ENCODE peak calls at places on chromosome 2, in seven cellular contexts. L is A673; V is NCI-H345; M is head of caudate nucleus; O is NCI-H524; B is caudate nucleus; P is activated naive CD4-positive, alpha-beta T cell treated with anti-CD3 and anti-CD28 coated beads, Interleukin-2, amount 50 U/mL, for 16 hours. A is an unnamed sample.
A peak's percentile ranks its signal among the peaks of the same experiment; 100 is the strongest.

GRCh38 chr2:78035804-78036203 is 513.6 kb upstream of the LRRTM4 start:
- DNase-seq in L (no peak), V (no peak), M (no peak), O (no peak), B (no peak), P (no peak), A (peak; percentile 4)

GRCh38 chr2:64327129-64327509 is 126.8 kb upstream of the LGALSL start:
- DNase-seq in L (no peak), V (peak; percentile 21), M (no peak), O (no peak), B (no peak), P (no peak), A (no peak)

GRCh38 chr2:57549642-57550102 is 496.9 kb upstream of the VRK2 start:
- DNase-seq in L (peak; percentile 64), V (no peak), M (no peak), O (peak; percentile 47), B (no peak), P (no peak), A (no peak)

GRCh38 chr2:144812288-144812687 is 292.4 kb upstream of the ZEB2 start:
- DNase-seq in L (no peak), V (no peak), M (no peak), O (no peak), B (no peak), P (no peak), A (no peak)

GRCh38 chr2:231300020-231300721 is 95.3 kb upstream of the B3GNT7 start:
- DNase-seq in L (no peak), V (no peak), M (no peak), O (no peak), B (no peak), P (no peak), A (no peak)

GRCh38 chr2:74583504-74583903 is 29.0 kb downstream of the DOK1 start:
- DNase-seq in L (peak; percentile 89), V (no peak), M (no peak), O (no peak), B (no peak), P (no peak), A (no peak)

GRCh38 chr2:29130295-29130694 is 15.1 kb downstream of the CLIP4 start:
- DNase-seq in L (peak; percentile 43), V (peak; percentile 29), M (no peak), O (no peak), B (no peak), P (peak; percentile 43), A (no peak)

GRCh38 chr2:196987298-196987653 is 60.8 kb upstream of the PGAP1 start:
- DNase-seq in L (no peak), V (no peak), M (no peak), O (no peak), B (no peak), P (no peak), A (no peak)

GRCh38 chr2:85439111-85439477 is 20.6 kb downstream of the SH2D6 start:
- DNase-seq in L (no peak), V (no peak), M (no peak), O (no peak), B (no peak), P (no peak), A (no peak)

GRCh38 chr2:10486601-10487079 is 38.5 kb upstream of the ODC1 start:
- DNase-seq in L (peak; percentile 24), V (peak; percentile 89), M (no peak), O (no peak), B (no peak), P (no peak), A (peak; percentile 65)